ENCODE peak calls at places on chromosomes 5 and 9, in four cellular contexts. F is dorsolateral prefrontal cortex; Q is CD4-positive, alpha-beta T cell; H is HepG2. E is an unnamed sample.

GRCh38 chr9:80175286-80175906 is 603.6 kb downstream of the TLE4 start:
- DNase-seq in F (no peak), Q (no peak), H (peak), E (no peak)

GRCh38 chr9:126337690-126338426 is 11.2 kb downstream of the MVB12B start:
- DNase-seq in F (peak), Q (no peak), H (no peak), E (no peak)

GRCh38 chr9:136232964-136233363 is 12.6 kb downstream of the QSOX2 start:
- DNase-seq in F (no peak), Q (no peak), H (no peak), E (no peak)

GRCh38 chr5:39191216-39191615 is 28.1 kb downstream of the FYB1 start:
- DNase-seq in F (peak), Q (no peak), H (no peak), E (no peak)

GRCh38 chr9:75658301-75658919 is 232.1 kb upstream of the PCSK5 start:
- DNase-seq in F (no peak), Q (no peak), H (no peak), E (no peak)

GRCh38 chr9:108831496-108832178 is 24.1 kb downstream of the ACTL7B start:
- DNase-seq in F (no peak), Q (no peak), H (no peak), E (no peak)

GRCh38 chr9:113541019-113541900 is 77.7 kb downstream of the RGS3 start:
- DNase-seq in F (no peak), Q (no peak), H (peak), E (no peak)

GRCh38 chr5:56852228-56853000 is 37.1 kb downstream of the MAP3K1 start:
- DNase-seq in F (no peak), Q (no peak), H (no peak), E (no peak)

GRCh38 chr5:127849436-127849835 is 146.2 kb downstream of the CCDC192 start:
- DNase-seq in F (no peak), Q (no peak), H (no peak), E (no peak)

GRCh38 chr9:111276723-111277122 is 53.3 kb downstream of the OR2K2 start:
- DNase-seq in F (no peak), Q (no peak), H (no peak), E (no peak)

GRCh38 chr5:168341178-168341577 is 49.7 kb downstream of the WWC1 start:
- DNase-seq in F (no peak), Q (no peak), H (no peak), E (no peak)

GRCh38 chr9:89942643-89943042 is 337.8 kb downstream of the GADD45G start:
- DNase-seq in F (no peak), Q (no peak), H (no peak), E (no peak)

GRCh38 chr9:98248737-98249474 is 6.5 kb downstream of the TBC1D2 start:
- DNase-seq in F (no peak), Q (no peak), H (no peak), E (peak)

GRCh38 chr9:114304416-114305188 is 18.3 kb upstream of the ORM1 start:
- DNase-seq in F (peak), Q (no peak), H (no peak), E (peak)

GRCh38 chr5:179801304-179802206 is 5.1 kb downstream of the MGAT4B start:
- DNase-seq in F (peak), Q (peak), H (peak), E (peak)

GRCh38 chr5:149256451-149256850 is 15.2 kb upstream of the AFAP1L1 start:
- DNase-seq in F (no peak), Q (no peak), H (no peak), E (no peak)

GRCh38 chr5:10455273-10455670 is 13.6 kb downstream of the ROPN1L start:
- DNase-seq in F (no peak), Q (no peak), H (no peak), E (no peak)

GRCh38 chr5:1687301-1687970 is 112.2 kb downstream of the MRPL36 start:
- DNase-seq in F (no peak), Q (no peak), H (no peak), E (no peak)

GRCh38 chr5:158676642-158677489 is 422.9 kb downstream of the EBF1 start:
- DNase-seq in F (no peak), Q (no peak), H (no peak), E (no peak)

GRCh38 chr9:72476617-72477375 is 44.6 kb upstream of the TMC1 start:
- DNase-seq in F (no peak), Q (no peak), H (peak), E (peak)

GRCh38 chr5:2710910-2711309 is 40.6 kb downstream of the IRX2 start:
- DNase-seq in F (no peak), Q (no peak), H (no peak), E (no peak)

GRCh38 chr9:136695435-136695895 is 8.2 kb upstream of the AGPAT2 start:
- DNase-seq in F (no peak), Q (no peak), H (no peak), E (peak)

GRCh38 chr5:118919016-118919415 is 69.3 kb downstream of the DTWD2 start:
- DNase-seq in F (no peak), Q (no peak), H (no peak), E (no peak)

GRCh38 chr5:73619606-73620334 is 6.2 kb upstream of the ARHGEF28 start:
- DNase-seq in F (no peak), Q (no peak), H (no peak), E (no peak)

GRCh38 chr5:153562189-153562588 is 71.7 kb downstream of the GRIA1 start:
- DNase-seq in F (no peak), Q (no peak), H (no peak), E (no peak)

GRCh38 chr5:111345731-111346130 is 121.5 kb downstream of the CAMK4 start:
- DNase-seq in F (no peak), Q (no peak), H (no peak), E (no peak)

GRCh38 chr9:114394523-114395193 is 6.9 kb upstream of the AKNA start:
- DNase-seq in F (no peak), Q (no peak), H (no peak), E (no peak)

GRCh38 chr9:71795097-71795807 is 26.9 kb upstream of the CEMIP2 start:
- DNase-seq in F (no peak), Q (no peak), H (no peak), E (no peak)

GRCh38 chr5:166369817-166370216 is 1921.6 kb upstream of the WWC1 start:
- DNase-seq in F (no peak), Q (no peak), H (no peak), E (no peak)

GRCh38 chr5:132444841-132445639 is 45.5 kb downstream of the IRF1 start:
- DNase-seq in F (no peak), Q (no peak), H (no peak), E (no peak)

GRCh38 chr5:150401076-150401375 is 11.7 kb downstream of the CD74 start:
- DNase-seq in F (no peak), Q (no peak), H (no peak), E (no peak)
- H3K27ac ChIP-seq in F (peak), Q (no peak), H (no peak), E (peak)

DNA sequence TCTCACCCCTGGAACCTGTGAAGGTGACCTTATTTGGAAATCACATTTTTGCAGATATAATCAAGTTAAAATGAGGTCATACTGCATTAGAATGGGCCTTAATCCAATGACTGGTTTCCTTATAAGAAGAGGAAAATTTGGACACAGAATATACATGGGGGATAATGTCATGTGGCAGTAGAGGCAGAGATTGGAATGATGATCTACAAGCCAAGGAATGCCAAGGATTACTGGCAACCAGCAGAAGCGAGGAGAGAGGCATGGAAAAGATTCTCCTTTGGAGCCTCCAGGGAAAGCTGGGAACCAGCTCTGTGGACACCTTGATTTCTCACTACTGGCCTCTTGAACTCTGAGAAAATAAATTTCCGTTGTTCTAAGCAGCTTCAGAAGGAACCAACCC is 20.2 kb upstream of the CEP78 start:
- DNase-seq in F (no peak), Q (no peak), H (no peak), E (no peak)
- TF ChIP-seq CTCF in F (no peak), Q (no peak), H (no peak), E (no peak)

GRCh38 chr5:160042674-160043073 is 33.7 kb downstream of the TTC1 start:
- DNase-seq in F (no peak), Q (no peak), H (no peak), E (no peak)

GRCh38 chr5:160036884-160037283 is 27.9 kb downstream of the TTC1 start:
- DNase-seq in F (no peak), Q (no peak), H (no peak), E (no peak)

GRCh38 chr5:160036243-160036642 is 27.3 kb downstream of the TTC1 start:
- DNase-seq in F (no peak), Q (no peak), H (no peak), E (no peak)

GRCh38 chr5:160039810-160040470 is 31.0 kb downstream of the TTC1 start:
- DNase-seq in F (no peak), Q (no peak), H (peak), E (no peak)

GRCh38 chr5:160040471-160040835 is 31.5 kb downstream of the TTC1 start:
- DNase-seq in F (no peak), Q (no peak), H (no peak), E (no peak)
- H3K27ac ChIP-seq in F (no peak), Q (no peak), H (no peak), E (no peak)

GRCh38 chr9:131673068-131673467 is 66.8 kb downstream of the RAPGEF1 start:
- DNase-seq in F (no peak), Q (no peak), H (no peak), E (no peak)

GRCh38 chr9:131672451-131672850 is 67.4 kb downstream of the RAPGEF1 start:
- DNase-seq in F (no peak), Q (no peak), H (no peak), E (no peak)

GRCh38 chr9:131670247-131670681 is 69.6 kb downstream of the RAPGEF1 start:
- DNase-seq in F (no peak), Q (no peak), H (no peak), E (peak)

GRCh38 chr9:131669234-131670172 is 70.4 kb downstream of the RAPGEF1 start:
- DNase-seq in F (no peak), Q (no peak), H (no peak), E (no peak)

GRCh38 chr9:131671150-131671549 is 68.7 kb downstream of the RAPGEF1 start:
- DNase-seq in F (no peak), Q (no peak), H (no peak), E (peak)
- TF ChIP-seq CTCF in F (no peak), Q (no peak), H (no peak), E (no peak)

GRCh38 chr5:181127456-181127855 is 3.5 kb downstream of the OR2V1 start:
- DNase-seq in F (no peak), Q (no peak), H (no peak), E (no peak)
- H3K27ac ChIP-seq in F (no peak), Q (no peak), H (no peak), E (no peak)

GRCh38 chr5:139193928-139194327 is 4.2 kb downstream of the SIL1 start:
- DNase-seq in F (no peak), Q (no peak), H (peak), E (no peak)
- TF ChIP-seq CTCF in F (no peak), Q (no peak), H (no peak), E (peak)

DNA sequence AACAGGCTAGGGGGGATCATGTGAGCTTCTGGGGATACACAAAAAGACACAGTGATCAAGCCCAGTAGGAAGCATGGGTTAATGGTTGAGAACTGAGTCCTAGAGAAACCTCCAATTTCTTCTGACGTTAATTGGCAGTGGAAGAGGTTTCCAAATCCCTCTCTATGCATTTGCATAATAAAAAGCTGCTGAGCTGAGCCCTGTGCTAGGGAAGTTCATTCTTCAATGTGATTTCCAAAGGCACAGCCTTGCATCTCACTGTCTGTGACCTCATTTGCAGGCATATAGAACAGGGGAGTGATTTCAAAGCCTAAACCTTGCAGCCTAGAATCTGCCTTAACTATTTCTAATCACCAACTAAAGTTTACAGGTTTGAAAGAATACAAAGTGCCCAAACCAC is 797 bp downstream of the DNAH5 start:
- DNase-seq in F (no peak), Q (no peak), H (no peak), E (no peak)
- H3K27ac ChIP-seq in F (no peak), Q (no peak), H (no peak), E (no peak)

DNA sequence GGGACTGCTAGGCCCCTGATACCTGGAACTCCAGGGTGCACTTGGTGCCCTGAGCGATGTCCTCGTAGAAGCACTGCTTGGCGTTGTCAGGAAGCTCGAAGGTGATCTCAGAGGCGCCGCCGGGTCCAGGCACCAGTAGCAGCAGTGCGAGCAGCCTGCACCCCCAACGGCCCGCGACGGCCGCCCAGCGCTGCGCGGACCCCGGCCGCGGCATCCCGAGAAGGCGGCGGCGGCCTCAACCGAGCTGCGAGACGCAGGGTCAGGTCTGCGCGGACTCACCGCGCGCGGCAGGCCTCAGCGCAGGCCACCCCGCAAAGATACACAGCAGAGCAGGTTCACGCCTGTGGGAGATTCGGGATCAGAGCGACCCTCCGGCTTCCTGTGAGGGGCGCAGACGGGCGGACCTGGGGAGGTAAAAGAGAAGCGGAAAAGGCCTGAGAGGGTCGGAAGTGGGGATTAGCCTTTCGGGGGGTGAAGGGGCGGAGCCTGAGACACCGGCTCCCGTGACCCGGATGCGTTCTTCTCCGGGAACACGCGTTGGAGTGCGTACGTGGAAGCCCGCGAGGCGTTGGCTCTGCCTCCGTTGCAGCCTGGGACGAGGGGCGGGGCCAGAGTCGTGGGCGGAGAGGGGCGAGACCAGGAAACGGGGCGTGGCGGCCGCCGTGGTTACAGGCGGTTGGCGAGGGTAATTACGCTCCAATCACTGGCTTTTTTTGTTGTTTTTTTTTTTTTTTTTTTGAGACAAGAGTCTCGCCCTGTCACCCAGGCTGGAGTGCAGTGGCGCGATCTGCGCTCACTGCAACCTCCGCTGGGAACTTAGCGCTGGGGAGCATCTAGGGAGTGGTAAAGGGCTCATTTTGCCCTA is at the start of gene TMED7:
- DNase-seq in F (peak), Q (peak), H (peak), E (peak)
- TF ChIP-seq CTCF in F (peak), Q (no peak), H (peak), E (no peak)